ENCODE peak calls at places on chromosomes 16 and 17, in nine cellular contexts. Z is A549, I is right lobe of liver, U is A673, R is BJ, M is lower leg skin, L is left lung, X is cardiac fibroblast, K is tibial nerve. V is an unnamed sample.

GRCh38 chr17:34300652-34301390 is 15.3 kb downstream of the CCL11 start:
- DNase-seq in K (no peak), M (no peak), R (no peak), I (no peak), U (no peak), X (no peak), Z (no peak), L (no peak), V (peak)

GRCh38 chr16:23374721-23375120 is 72.6 kb downstream of the SCNN1B start:
- DNase-seq in U (no peak), L (peak), X (no peak), M (no peak), K (no peak), R (no peak), Z (no peak), I (no peak), V (no peak)

GRCh38 chr16:19517424-19518089 is 4.3 kb downstream of the GDE1 start:
- DNase-seq in L (no peak), I (no peak), K (no peak), R (no peak), X (no peak), Z (peak), U (no peak), M (no peak), V (peak)

GRCh38 chr16:60463986-60464385 is 1572.3 kb downstream of the CDH8 start:
- DNase-seq in U (no peak), X (no peak), K (no peak), Z (no peak), I (no peak), M (no peak), R (no peak), L (no peak), V (no peak)

GRCh38 chr17:81868674-81869220 is 2.4 kb downstream of the ARHGDIA start:
- DNase-seq in L (peak), X (peak), I (peak), U (no peak), K (no peak), Z (peak), R (no peak), M (no peak), V (peak)

GRCh38 chr17:80812362-80813088 is 179.1 kb upstream of the CHMP6 start:
- DNase-seq in X (no peak), U (no peak), M (no peak), R (no peak), K (no peak), I (no peak), L (peak), Z (no peak), V (no peak)

GRCh38 chr16:82167670-82168069 is 2.4 kb downstream of the MPHOSPH6 start:
- DNase-seq in R (no peak), Z (no peak), M (no peak), U (no peak), I (no peak), X (no peak), K (no peak), L (no peak), V (no peak)

GRCh38 chr17:81528651-81529436 is 667 bp downstream of the FSCN2 start:
- DNase-seq in R (no peak), K (no peak), I (no peak), L (no peak), X (no peak), M (no peak), U (no peak), Z (no peak), V (no peak)

GRCh38 chr17:61399131-61400057 is at the start of gene TBX2:
- DNase-seq in Z (peak), I (peak), U (no peak), L (peak), X (peak), R (no peak), M (no peak), K (peak), V (peak)

GRCh38 chr17:27778193-27778592 is 22.1 kb downstream of the NOS2 start:
- DNase-seq in R (no peak), L (no peak), K (no peak), Z (no peak), I (no peak), M (no peak), X (peak), U (no peak), V (peak)

GRCh38 chr16:77297996-77298637 is 98.9 kb downstream of the SYCE1L start:
- DNase-seq in R (no peak), I (no peak), U (no peak), Z (peak), L (no peak), X (peak), K (no peak), M (no peak), V (peak)

GRCh38 chr16:30567160-30567990 is 4.1 kb downstream of the ZNF688 start:
- DNase-seq in X (no peak), Z (peak), M (no peak), U (no peak), K (no peak), L (no peak), R (no peak), I (no peak), V (peak)

GRCh38 chr17:37605813-37606505 is 3.3 kb downstream of the SYNRG start:
- DNase-seq in U (no peak), K (no peak), Z (no peak), I (no peak), R (peak), M (no peak), X (no peak), L (no peak), V (no peak)

GRCh38 chr16:53043462-53043861 is 9.2 kb downstream of the CHD9NB start:
- DNase-seq in X (peak), Z (no peak), K (no peak), L (no peak), I (no peak), U (no peak), M (no peak), R (no peak), V (no peak)

GRCh38 chr17:80922580-80923160 is 69.0 kb upstream of the CHMP6 start:
- DNase-seq in X (no peak), M (no peak), Z (no peak), R (no peak), I (peak), L (peak), U (no peak), K (no peak), V (no peak)

GRCh38 chr17:83082899-83083367 is 3.5 kb downstream of the METRNL start:
- DNase-seq in X (no peak), R (no peak), Z (no peak), K (no peak), M (peak), U (no peak), L (no peak), I (no peak), V (no peak)
- H3K4me3 ChIP-seq in X (no peak), R (no peak), Z (no peak), K (no peak), M (no peak), U (no peak), L (peak), I (no peak), V (no peak)

DNA sequence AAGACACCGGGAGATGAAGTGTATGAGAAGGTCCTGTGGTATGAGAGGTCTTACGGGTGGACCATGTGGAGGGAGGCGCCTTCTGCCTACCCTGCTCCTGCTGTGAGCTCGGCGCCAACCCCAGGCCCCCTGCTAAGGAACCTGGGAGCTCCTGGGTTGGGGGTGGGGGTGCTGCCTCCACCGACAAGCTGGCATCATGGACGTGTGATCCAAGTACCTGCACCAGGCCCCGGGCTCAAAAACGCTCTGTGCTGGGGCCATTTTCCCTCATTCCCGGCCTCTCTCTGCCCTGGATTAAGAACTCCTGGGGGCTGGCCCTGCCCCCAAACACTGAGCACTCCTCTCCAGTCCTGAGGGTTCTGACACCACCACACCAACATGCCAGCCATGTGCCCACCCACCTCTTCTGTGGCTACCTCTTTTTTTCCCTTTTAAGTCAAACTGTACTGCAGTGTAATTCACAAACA is 5.6 kb upstream of the P2RX1 start:
- DNase-seq in Z (no peak), U (no peak), K (no peak), L (no peak), M (no peak), I (no peak), R (no peak), X (no peak), V (no peak)
- TF ChIP-seq CTCF in Z (no peak), U (no peak), K (no peak), L (no peak), M (no peak), I (no peak), R (no peak), X (no peak), V (no peak)

GRCh38 chr17:73541111-73541510 is 103.1 kb downstream of the SDK2 start:
- DNase-seq in R (no peak), M (no peak), K (no peak), U (no peak), I (no peak), X (no peak), Z (no peak), L (no peak), V (no peak)
- H3K4me3 ChIP-seq in R (no peak), M (no peak), K (no peak), U (no peak), I (no peak), X (no peak), Z (no peak), L (no peak), V (no peak)

DNA sequence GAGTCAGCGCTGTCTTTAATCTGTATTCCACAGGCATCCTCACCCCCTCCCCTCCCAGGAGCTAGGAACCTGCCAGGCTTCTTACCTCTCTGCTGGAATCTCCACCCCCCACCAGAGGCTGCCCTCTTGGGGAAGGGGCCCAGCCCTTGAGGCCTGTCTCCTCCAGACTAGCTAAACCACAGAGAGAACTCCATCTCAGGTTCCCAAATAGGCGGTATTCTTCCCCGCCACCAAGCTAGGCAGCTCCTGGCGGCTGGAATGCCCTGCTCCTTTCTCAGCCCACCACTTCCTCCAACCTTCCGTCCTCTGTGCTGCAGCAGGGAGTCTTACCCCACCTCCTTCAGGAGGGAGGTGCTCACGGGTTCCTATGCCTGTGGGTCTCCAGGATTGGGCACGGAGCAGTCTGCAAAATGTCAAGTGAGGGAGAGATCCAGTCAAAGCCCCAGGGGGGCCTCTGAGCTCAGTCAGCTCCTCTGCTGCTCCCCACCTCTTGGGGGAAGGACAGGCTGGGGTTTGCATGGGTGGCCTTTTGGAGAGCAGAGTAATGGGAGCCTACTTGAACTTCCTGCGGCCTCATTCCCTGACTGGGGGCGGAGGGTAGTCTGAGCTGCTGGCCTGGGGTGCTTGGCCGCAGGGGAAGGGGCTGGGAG is 55.7 kb downstream of the SREBF1 start:
- DNase-seq in I (no peak), U (peak), M (no peak), Z (peak), R (no peak), K (no peak), L (no peak), X (peak), V (peak)
- TF ChIP-seq CTCF in I (no peak), U (peak), M (no peak), Z (no peak), R (peak), K (no peak), L (no peak), X (no peak), V (peak)

GRCh38 chr16:28192811-28193529 is 18.8 kb downstream of the XPO6 start:
- DNase-seq in I (no peak), U (peak), M (no peak), L (no peak), R (no peak), Z (no peak), K (no peak), X (no peak), V (no peak)

GRCh38 chr16:28196331-28196987 is 15.3 kb downstream of the XPO6 start:
- DNase-seq in X (no peak), R (no peak), K (no peak), I (no peak), M (no peak), Z (no peak), U (no peak), L (no peak), V (no peak)

GRCh38 chr16:28191364-28191985 is 20.3 kb downstream of the XPO6 start:
- DNase-seq in M (no peak), L (no peak), K (no peak), R (no peak), X (no peak), Z (no peak), I (no peak), U (no peak), V (no peak)

GRCh38 chr16:28195859-28196258 is 15.9 kb downstream of the XPO6 start:
- DNase-seq in X (no peak), L (no peak), K (no peak), M (no peak), R (no peak), U (no peak), Z (no peak), I (no peak), V (no peak)

GRCh38 chr16:28193530-28194423 is 18.0 kb downstream of the XPO6 start:
- DNase-seq in X (peak), M (no peak), U (peak), Z (peak), L (no peak), I (no peak), K (no peak), R (peak), V (peak)
- H3K4me3 ChIP-seq in X (no peak), M (no peak), U (peak), Z (no peak), L (no peak), I (no peak), K (no peak), R (no peak), V (no peak)

DNA sequence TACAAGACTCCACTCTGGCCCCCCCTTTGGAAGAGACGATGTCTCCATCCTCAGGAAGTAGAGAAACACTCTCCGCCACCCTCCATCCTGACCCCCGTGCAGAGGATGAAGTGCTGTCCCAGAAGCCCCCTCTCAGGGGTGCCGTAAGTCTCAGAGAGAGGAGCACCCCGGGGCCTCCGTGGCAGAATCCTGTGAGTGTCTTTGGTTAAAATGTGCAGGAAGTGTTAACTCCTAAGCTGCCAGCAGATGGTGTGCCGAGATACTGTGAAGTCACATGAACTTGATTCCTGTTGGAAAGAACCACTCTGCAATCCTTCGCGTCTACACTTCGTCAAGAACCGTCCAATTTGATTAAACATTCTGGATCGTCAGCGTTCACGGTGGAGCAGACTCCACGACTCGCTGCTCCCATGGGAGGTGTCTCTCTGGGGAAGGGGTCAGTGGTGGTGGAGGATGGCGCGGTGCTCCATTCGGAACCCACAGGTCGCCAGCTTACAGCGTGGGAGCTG is 5.6 kb downstream of the BANP start:
- DNase-seq in M (no peak), R (no peak), K (no peak), Z (peak), I (no peak), X (peak), L (no peak), U (peak), V (peak)
- TF ChIP-seq CTCF in M (no peak), R (peak), K (no peak), Z (peak), I (no peak), X (peak), L (no peak), U (peak), V (peak)

DNA sequence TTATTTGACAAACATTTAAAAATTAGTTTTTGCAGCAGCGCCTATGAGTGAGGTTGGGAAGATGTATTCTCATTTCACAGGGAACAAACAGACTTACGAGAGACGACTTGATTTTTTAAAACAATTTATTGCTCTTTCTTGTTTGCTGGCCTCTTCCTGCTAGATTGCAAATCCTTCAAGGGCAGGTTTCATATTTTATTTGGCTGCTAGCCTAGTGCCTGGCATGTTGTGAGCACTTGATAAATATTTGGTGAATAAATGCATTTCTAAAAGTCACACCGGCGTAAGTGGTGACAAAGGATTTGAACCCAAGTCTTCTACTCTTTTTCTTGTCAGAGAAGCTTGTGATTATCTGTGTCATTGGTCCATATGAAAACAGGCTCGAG is 1.4 kb downstream of the WWP2 start:
- DNase-seq in K (no peak), M (no peak), L (no peak), X (peak), I (no peak), U (no peak), Z (no peak), R (no peak), V (no peak)
- H3K4me3 ChIP-seq in K (peak), M (no peak), L (peak), X (no peak), I (peak), U (peak), Z (peak), R (no peak), V (peak)

DNA sequence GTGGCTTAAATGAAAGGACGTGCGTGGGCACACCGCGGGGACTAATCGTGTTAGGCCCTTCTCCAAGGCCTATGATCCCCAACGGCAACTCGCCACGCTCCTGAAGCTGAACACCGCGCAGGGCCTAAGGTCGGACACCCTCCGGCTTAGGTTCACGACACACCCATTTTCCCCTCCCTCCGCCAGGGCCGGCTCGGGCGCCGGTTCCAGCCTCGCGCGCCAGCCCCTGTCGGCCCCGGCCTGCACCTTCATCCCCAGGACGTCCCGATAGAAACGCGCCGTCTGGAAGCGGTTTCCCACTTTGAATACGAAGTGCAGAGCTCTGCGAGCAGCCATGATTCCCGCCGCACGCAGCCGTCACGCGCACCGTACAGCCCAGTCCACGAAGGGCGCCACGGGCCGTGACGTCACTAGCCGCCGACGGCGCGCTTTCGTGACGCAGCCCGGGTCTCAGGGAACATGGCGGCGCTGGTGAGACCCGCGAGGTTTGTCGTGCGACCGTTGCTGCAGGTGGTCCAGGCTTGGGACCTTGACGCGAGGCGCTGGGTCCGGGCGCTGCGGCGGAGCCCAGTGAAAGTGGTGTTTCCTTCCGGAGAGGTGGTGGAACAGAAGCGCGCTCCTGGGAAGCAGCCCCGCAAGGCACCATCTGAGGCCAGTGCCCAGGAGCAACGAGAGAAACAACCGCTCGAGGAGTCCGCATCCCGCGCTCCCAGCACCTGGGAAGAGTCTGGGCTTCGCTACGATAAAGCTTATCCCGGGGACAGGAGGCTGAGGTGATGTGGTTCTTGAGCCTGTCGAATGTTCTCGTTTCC is at the start of the genes GLOD4 and MRM3:
- DNase-seq in U (peak), M (peak), I (peak), X (peak), Z (peak), K (peak), R (peak), L (peak), V (peak)
- TF ChIP-seq CTCF in U (no peak), M (no peak), I (no peak), X (no peak), Z (no peak), K (peak), R (peak), L (no peak), V (no peak)

GRCh38 chr17:43927101-43927935 is 15.0 kb downstream of the PPY start:
- DNase-seq in U (no peak), K (no peak), X (no peak), L (no peak), M (no peak), Z (no peak), R (no peak), I (no peak), V (no peak)
- H3K4me3 ChIP-seq in U (no peak), K (no peak), X (no peak), L (no peak), M (no peak), Z (no peak), R (no peak), I (no peak), V (no peak)

GRCh38 chr16:67245674-67246080 is 1.6 kb downstream of the FHOD1 start:
- DNase-seq in L (no peak), M (no peak), X (no peak), Z (no peak), U (peak), I (no peak), K (no peak), R (no peak), V (no peak)

GRCh38 chr16:67248401-67249177 is at the start of gene SLC9A5:
- DNase-seq in Z (no peak), U (no peak), R (no peak), L (peak), X (no peak), I (no peak), M (no peak), K (no peak), V (no peak)

GRCh38 chr16:67247698-67248400 is 568 bp upstream of the FHOD1 start:
- DNase-seq in X (no peak), L (no peak), K (no peak), I (peak), R (no peak), U (peak), M (no peak), Z (no peak), V (no peak)

GRCh38 chr16:67246081-67246944 is 968 bp downstream of the FHOD1 start:
- DNase-seq in X (peak), L (peak), I (peak), M (peak), Z (peak), U (peak), R (peak), K (no peak), V (peak)

GRCh38 chr16:67246945-67247697 is at the start of gene FHOD1:
- DNase-seq in K (peak), Z (peak), U (peak), R (peak), M (peak), I (peak), L (peak), X (peak), V (peak)
- TF ChIP-seq CTCF in K (peak), Z (no peak), U (no peak), R (no peak), M (no peak), I (no peak), L (no peak), X (no peak), V (no peak)